ENCODE peak calls at places on chromosomes 5 and 9, in six cellular contexts. S is fibroblast of lung, C is IMR-90, W is GM23248, E is hepatocyte, D is SK-N-SH. L is an unnamed sample.

GRCh38 chr5:32076699-32077695 is 97.1 kb downstream of the GOLPH3 start:
- DNase-seq in C (peak; percentile 59), D (peak; percentile 61), E (peak; percentile 66), W (peak; percentile 70), S (peak; percentile 76), L (peak; percentile 75)

GRCh38 chr9:35757527-35758275 is 3.6 kb upstream of the MSMP start:
- DNase-seq in S (no peak), D (peak; percentile 72), W (no peak), C (no peak), E (no peak), L (no peak)

GRCh38 chr5:39209924-39210323 is 9.4 kb downstream of the FYB1 start:
- DNase-seq in C (no peak), S (no peak), E (no peak), W (no peak), D (no peak), L (no peak)

GRCh38 chr5:75363726-75364495 is 26.9 kb downstream of the HMGCR start:
- DNase-seq in C (no peak), S (no peak), E (no peak), D (no peak), W (no peak), L (no peak)

GRCh38 chr9:79471577-79472543 is 99.9 kb upstream of the TLE4 start:
- DNase-seq in S (peak; percentile 50), C (peak; percentile 35), W (peak; percentile 59), D (peak; percentile 18), E (peak; percentile 53), L (no peak)

GRCh38 chr5:61327761-61328753 is 4.0 kb upstream of the ZSWIM6 start:
- DNase-seq in D (no peak), S (peak; percentile 96), W (peak; percentile 90), E (peak; percentile 58), C (peak; percentile 95), L (peak; percentile 8)

GRCh38 chr9:68947842-68948569 is 65.9 kb downstream of the PRKACG start:
- DNase-seq in S (no peak), C (no peak), E (no peak), D (no peak), W (no peak), L (peak; percentile 2)

GRCh38 chr9:121499427-121500164 is at the start of gene GGTA1:
- DNase-seq in C (peak; percentile 50), S (peak; percentile 53), E (peak; percentile 81), D (peak; percentile 90), W (peak; percentile 77), L (peak; percentile 52)

GRCh38 chr5:151234476-151235238 is 10.8 kb upstream of the CCDC69 start:
- DNase-seq in W (peak; percentile 39), C (peak; percentile 41), S (peak; percentile 72), E (peak; percentile 78), D (no peak), L (no peak)

GRCh38 chr5:80156156-80156555 is 99.7 kb downstream of the SERINC5 start:
- DNase-seq in C (peak; percentile 24), W (no peak), D (no peak), E (no peak), S (no peak), L (peak; percentile 70)

GRCh38 chr9:12956261-12956660 is 181.4 kb downstream of the LURAP1L start:
- DNase-seq in E (peak; percentile 16), C (no peak), D (no peak), W (peak; percentile 13), S (no peak), L (peak; percentile 67)

GRCh38 chr5:167513383-167513782 is 778.1 kb upstream of the WWC1 start:
- DNase-seq in S (no peak), E (no peak), C (no peak), D (peak; percentile 6), W (no peak), L (no peak)

GRCh38 chr5:131373265-131373664 is 109.4 kb downstream of the CDC42SE2 start:
- DNase-seq in W (no peak), S (no peak), C (no peak), E (no peak), D (no peak), L (peak; percentile 58)

GRCh38 chr5:118793091-118793490 is 195.3 kb downstream of the DTWD2 start:
- DNase-seq in S (no peak), C (no peak), D (peak; percentile 20), E (no peak), W (no peak), L (no peak)

GRCh38 chr5:10192309-10192708 is 57.4 kb downstream of the ATPSCKMT start:
- DNase-seq in D (no peak), W (peak; percentile 86), E (no peak), C (peak; percentile 84), S (peak; percentile 61), L (no peak)

GRCh38 chr5:56164371-56164770 is 68.8 kb downstream of the ANKRD55 start:
- DNase-seq in D (peak; percentile 12), W (no peak), S (peak; percentile 46), E (no peak), C (no peak), L (no peak)

GRCh38 chr5:121199238-121199999 is 652.3 kb upstream of the FTMT start:
- DNase-seq in E (peak; percentile 28), D (no peak), C (peak; percentile 81), W (peak; percentile 76), S (peak; percentile 96), L (peak; percentile 22)

GRCh38 chr9:135974220-135974573 is 13.0 kb upstream of the UBAC1 start:
- DNase-seq in E (no peak), C (no peak), W (no peak), S (no peak), D (no peak), L (no peak)

GRCh38 chr5:177491429-177491945 is 5.9 kb downstream of the PDLIM7 start:
- DNase-seq in C (no peak), D (peak; percentile 91), S (no peak), E (peak; percentile 65), W (peak; percentile 57), L (peak; percentile 61)

GRCh38 chr5:124220418-124220817 is 526.0 kb downstream of the ZNF608 start:
- DNase-seq in S (no peak), W (no peak), C (no peak), E (no peak), D (no peak), L (no peak)

GRCh38 chr5:120304653-120305052 is 159.4 kb upstream of the PRR16 start:
- DNase-seq in D (no peak), C (peak; percentile 83), W (peak; percentile 65), E (peak; percentile 42), S (peak; percentile 55), L (no peak)

GRCh38 chr9:114181583-114182409 is 26.5 kb downstream of the COL27A1 start:
- DNase-seq in S (peak; percentile 77), E (no peak), W (no peak), D (no peak), C (peak; percentile 49), L (no peak)

GRCh38 chr5:112174959-112175594 is 244.0 kb downstream of the EPB41L4A start:
- DNase-seq in E (peak; percentile 75), S (peak; percentile 49), C (peak; percentile 26), D (peak; percentile 67), W (peak; percentile 67), L (peak; percentile 97)

GRCh38 chr5:41707853-41708603 is 162.2 kb downstream of the OXCT1 start:
- DNase-seq in C (peak; percentile 76), W (peak; percentile 70), D (peak; percentile 15), E (no peak), S (peak; percentile 78), L (peak; percentile 57)

GRCh38 chr9:16154570-16155078 is 601.8 kb downstream of the CCDC171 start:
- DNase-seq in C (no peak), D (no peak), W (peak; percentile 66), E (peak; percentile 83), S (peak; percentile 37), L (peak; percentile 76)

GRCh38 chr5:38208782-38209378 is 49.5 kb upstream of the EGFLAM start:
- DNase-seq in S (peak; percentile 51), C (peak; percentile 31), W (peak; percentile 71), E (peak; percentile 70), D (peak; percentile 51), L (peak; percentile 14)

GRCh38 chr9:1328341-1328740 is 278.2 kb downstream of the DMRT2 start:
- DNase-seq in D (no peak), C (no peak), W (no peak), E (no peak), S (no peak), L (no peak)
- H2AFZ ChIP-seq in D (no peak overlapping the region), C (no peak overlapping the region), W (no peak overlapping the region), E (no peak overlapping the region), S (no peak overlapping the region), L (no peak overlapping the region)

DNA sequence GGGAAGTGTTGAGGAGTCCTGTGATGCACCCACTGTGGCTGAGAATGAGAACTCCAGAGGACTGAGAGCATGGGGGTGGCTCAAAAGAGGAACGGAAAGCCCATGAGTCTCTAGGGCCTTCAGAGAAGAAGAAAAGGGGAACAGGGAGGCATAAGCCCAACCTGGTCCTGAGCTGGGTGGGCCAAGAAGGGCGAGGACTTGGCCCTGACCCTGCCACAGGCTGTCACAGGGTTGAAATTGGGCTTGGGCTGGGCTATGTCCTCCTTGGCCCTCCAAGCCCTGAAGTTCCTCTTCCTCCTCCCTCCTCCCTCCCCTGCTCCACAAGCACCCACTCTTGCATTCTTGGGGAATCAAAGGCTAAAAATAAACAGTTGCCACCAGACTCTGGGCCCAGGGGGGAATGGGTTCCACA is 49.3 kb upstream of the PPARGC1B start:
- DNase-seq in C (no peak), S (no peak), W (no peak), E (no peak), D (no peak), L (no peak)
- H2AFZ ChIP-seq in C (no peak overlapping the region), S (no peak overlapping the region), W (no peak overlapping the region), E (no peak overlapping the region), D (no peak overlapping the region), L (no peak overlapping the region)

GRCh38 chr5:149938791-149939358 is 5.7 kb downstream of the PDE6A start:
- DNase-seq in C (peak; percentile 84), E (peak; percentile 41), D (no peak), S (peak; percentile 54), W (peak; percentile 97), L (peak; percentile 94)
- H2AFZ ChIP-seq in C (peak overlapping the region; percentile 54), E (no peak overlapping the region), D (peak overlapping the region; percentile 27), S (no peak overlapping the region), W (peak overlapping the region; percentile 70), L (no peak overlapping the region)

GRCh38 chr5:145189786-145190185 is 645.4 kb downstream of the PRELID2 start:
- DNase-seq in S (no peak), D (no peak), C (peak; percentile 4), E (no peak), W (peak; percentile 39), L (no peak)
- H2AFZ ChIP-seq in S (no peak overlapping the region), D (no peak overlapping the region), C (no peak overlapping the region), E (no peak overlapping the region), W (no peak overlapping the region), L (no peak overlapping the region)

GRCh38 chr5:58076473-58077257 is 383.2 kb downstream of the PLK2 start:
- DNase-seq in C (no peak), D (peak; percentile 38), S (no peak), E (no peak), W (no peak), L (no peak)
- H2AFZ ChIP-seq in C (no peak overlapping the region), D (peak overlapping the region; percentile 5), S (no peak overlapping the region), E (no peak overlapping the region), W (no peak overlapping the region), L (no peak overlapping the region)